ENCODE peak calls at places on chromosomes 16 and 17, in six cellular contexts. One of them, this sample, is unnamed.

GRCh38 chr16:89918453-89919347 is at the start of gene MC1R:
- DNase-seq in fibroblast of mammary gland: peak; percentile 39
- DNase-seq in stimulated activated CD8-positive, alpha-beta memory T cell treated with anti-CD3 and anti-CD28 coated beads, Interleukin-4, amount 100 ng/mL, for 1 hour: no peak
- DNase-seq in thoracic aorta: no peak
- DNase-seq in NCI-H345: peak; percentile 46
- DNase-seq in CMK: peak; percentile 64
- DNase-seq in this sample: no peak

GRCh38 chr16:58379736-58380135 is 12.5 kb upstream of the GINS3 start:
- DNase-seq in fibroblast of mammary gland: no peak
- DNase-seq in stimulated activated CD8-positive, alpha-beta memory T cell treated with anti-CD3 and anti-CD28 coated beads, Interleukin-4, amount 100 ng/mL, for 1 hour: no peak
- DNase-seq in NCI-H345: no peak
- DNase-seq in thoracic aorta: no peak
- DNase-seq in CMK: no peak
- DNase-seq in this sample: no peak

GRCh38 chr17:2297023-2297422 is 6.6 kb downstream of the SMG6 start:
- DNase-seq in NCI-H345: no peak
- DNase-seq in thoracic aorta: no peak
- DNase-seq in CMK: no peak
- DNase-seq in fibroblast of mammary gland: no peak
- DNase-seq in stimulated activated CD8-positive, alpha-beta memory T cell treated with anti-CD3 and anti-CD28 coated beads, Interleukin-4, amount 100 ng/mL, for 1 hour: no peak
- DNase-seq in this sample: no peak

GRCh38 chr16:80300456-80300855 is 240.3 kb upstream of the DYNLRB2 start:
- DNase-seq in stimulated activated CD8-positive, alpha-beta memory T cell treated with anti-CD3 and anti-CD28 coated beads, Interleukin-4, amount 100 ng/mL, for 1 hour: no peak
- DNase-seq in CMK: no peak
- DNase-seq in thoracic aorta: no peak
- DNase-seq in fibroblast of mammary gland: no peak
- DNase-seq in NCI-H345: no peak
- DNase-seq in this sample: no peak

GRCh38 chr17:39665642-39666221 is 583 bp downstream of the TCAP start:
- DNase-seq in NCI-H345: peak; percentile 64
- DNase-seq in fibroblast of mammary gland: no peak
- DNase-seq in CMK: no peak
- DNase-seq in stimulated activated CD8-positive, alpha-beta memory T cell treated with anti-CD3 and anti-CD28 coated beads, Interleukin-4, amount 100 ng/mL, for 1 hour: no peak
- DNase-seq in thoracic aorta: no peak
- DNase-seq in this sample: no peak

GRCh38 chr17:17313350-17313991 is 10.3 kb downstream of the NT5M start:
- DNase-seq in thoracic aorta: no peak
- DNase-seq in CMK: no peak
- DNase-seq in fibroblast of mammary gland: no peak
- DNase-seq in stimulated activated CD8-positive, alpha-beta memory T cell treated with anti-CD3 and anti-CD28 coated beads, Interleukin-4, amount 100 ng/mL, for 1 hour: peak; percentile 59
- DNase-seq in NCI-H345: no peak
- DNase-seq in this sample: peak; percentile 61

GRCh38 chr17:6627019-6627418 is 13.5 kb downstream of the KIAA0753 start:
- DNase-seq in NCI-H345: no peak
- DNase-seq in CMK: no peak
- DNase-seq in stimulated activated CD8-positive, alpha-beta memory T cell treated with anti-CD3 and anti-CD28 coated beads, Interleukin-4, amount 100 ng/mL, for 1 hour: no peak
- DNase-seq in fibroblast of mammary gland: peak; percentile 35
- DNase-seq in thoracic aorta: no peak
- DNase-seq in this sample: no peak

GRCh38 chr17:32266389-32267269 is 997 bp downstream of the RHBDL3 start:
- DNase-seq in thoracic aorta: no peak
- DNase-seq in NCI-H345: no peak
- DNase-seq in CMK: no peak
- DNase-seq in fibroblast of mammary gland: no peak
- DNase-seq in stimulated activated CD8-positive, alpha-beta memory T cell treated with anti-CD3 and anti-CD28 coated beads, Interleukin-4, amount 100 ng/mL, for 1 hour: no peak
- DNase-seq in this sample: no peak

GRCh38 chr16:86882586-86883280 is 304.4 kb downstream of the FOXL1 start:
- DNase-seq in CMK: no peak
- DNase-seq in stimulated activated CD8-positive, alpha-beta memory T cell treated with anti-CD3 and anti-CD28 coated beads, Interleukin-4, amount 100 ng/mL, for 1 hour: no peak
- DNase-seq in thoracic aorta: no peak
- DNase-seq in fibroblast of mammary gland: peak; percentile 88
- DNase-seq in NCI-H345: no peak
- DNase-seq in this sample: no peak

GRCh38 chr17:47999612-48000011 is 28.7 kb downstream of the CDK5RAP3 start:
- DNase-seq in NCI-H345: no peak
- DNase-seq in fibroblast of mammary gland: peak; percentile 60
- DNase-seq in thoracic aorta: no peak
- DNase-seq in stimulated activated CD8-positive, alpha-beta memory T cell treated with anti-CD3 and anti-CD28 coated beads, Interleukin-4, amount 100 ng/mL, for 1 hour: no peak
- DNase-seq in CMK: no peak
- DNase-seq in this sample: no peak

GRCh38 chr17:53649201-53649600 is 173.5 kb upstream of the KIF2B start:
- DNase-seq in stimulated activated CD8-positive, alpha-beta memory T cell treated with anti-CD3 and anti-CD28 coated beads, Interleukin-4, amount 100 ng/mL, for 1 hour: no peak
- DNase-seq in NCI-H345: no peak
- DNase-seq in fibroblast of mammary gland: no peak
- DNase-seq in CMK: no peak
- DNase-seq in thoracic aorta: no peak
- DNase-seq in this sample: no peak

GRCh38 chr16:27737513-27737912 is 187.6 kb downstream of the KATNIP start:
- DNase-seq in NCI-H345: no peak
- DNase-seq in thoracic aorta: no peak
- DNase-seq in stimulated activated CD8-positive, alpha-beta memory T cell treated with anti-CD3 and anti-CD28 coated beads, Interleukin-4, amount 100 ng/mL, for 1 hour: no peak
- DNase-seq in CMK: no peak
- DNase-seq in fibroblast of mammary gland: no peak
- DNase-seq in this sample: no peak

GRCh38 chr17:58783380-58783779 is 27.7 kb downstream of the PPM1E start:
- DNase-seq in NCI-H345: peak; percentile 94
- DNase-seq in CMK: no peak
- DNase-seq in fibroblast of mammary gland: no peak
- DNase-seq in thoracic aorta: no peak
- DNase-seq in stimulated activated CD8-positive, alpha-beta memory T cell treated with anti-CD3 and anti-CD28 coated beads, Interleukin-4, amount 100 ng/mL, for 1 hour: no peak
- DNase-seq in this sample: no peak

GRCh38 chr16:30703971-30704370 is 5.0 kb downstream of the SRCAP start:
- DNase-seq in stimulated activated CD8-positive, alpha-beta memory T cell treated with anti-CD3 and anti-CD28 coated beads, Interleukin-4, amount 100 ng/mL, for 1 hour: no peak
- DNase-seq in fibroblast of mammary gland: no peak
- DNase-seq in CMK: no peak
- DNase-seq in NCI-H345: no peak
- DNase-seq in thoracic aorta: no peak
- DNase-seq in this sample: no peak

GRCh38 chr17:64213995-64214507 is 49.0 kb downstream of the TEX2 start:
- DNase-seq in NCI-H345: no peak
- DNase-seq in thoracic aorta: no peak
- DNase-seq in stimulated activated CD8-positive, alpha-beta memory T cell treated with anti-CD3 and anti-CD28 coated beads, Interleukin-4, amount 100 ng/mL, for 1 hour: no peak
- DNase-seq in CMK: peak; percentile 76
- DNase-seq in fibroblast of mammary gland: no peak
- DNase-seq in this sample: no peak

GRCh38 chr16:47873434-47873833 is 282.4 kb downstream of the ABCC12 start:
- DNase-seq in NCI-H345: no peak
- DNase-seq in CMK: no peak
- DNase-seq in stimulated activated CD8-positive, alpha-beta memory T cell treated with anti-CD3 and anti-CD28 coated beads, Interleukin-4, amount 100 ng/mL, for 1 hour: no peak
- DNase-seq in fibroblast of mammary gland: peak; percentile 5
- DNase-seq in thoracic aorta: no peak
- DNase-seq in this sample: no peak

GRCh38 chr17:39069114-39069756 is 82.2 kb downstream of the PLXDC1 start:
- DNase-seq in NCI-H345: peak; percentile 8
- DNase-seq in thoracic aorta: no peak
- DNase-seq in CMK: no peak
- DNase-seq in stimulated activated CD8-positive, alpha-beta memory T cell treated with anti-CD3 and anti-CD28 coated beads, Interleukin-4, amount 100 ng/mL, for 1 hour: no peak
- DNase-seq in fibroblast of mammary gland: peak; percentile 53
- DNase-seq in this sample: no peak

GRCh38 chr17:58666858-58667267 is 25.0 kb downstream of the TEX14 start:
- DNase-seq in stimulated activated CD8-positive, alpha-beta memory T cell treated with anti-CD3 and anti-CD28 coated beads, Interleukin-4, amount 100 ng/mL, for 1 hour: peak; percentile 8
- DNase-seq in thoracic aorta: peak; percentile 16
- DNase-seq in CMK: no peak
- DNase-seq in NCI-H345: no peak
- DNase-seq in fibroblast of mammary gland: peak; percentile 79
- DNase-seq in this sample: peak; percentile 84

GRCh38 chr16:58338205-58338604 is 43.4 kb upstream of the PRSS54 start:
- DNase-seq in thoracic aorta: no peak
- DNase-seq in CMK: no peak
- DNase-seq in fibroblast of mammary gland: no peak
- DNase-seq in stimulated activated CD8-positive, alpha-beta memory T cell treated with anti-CD3 and anti-CD28 coated beads, Interleukin-4, amount 100 ng/mL, for 1 hour: no peak
- DNase-seq in NCI-H345: no peak
- DNase-seq in this sample: no peak

GRCh38 chr17:37608369-37609169 is 649 bp downstream of the SYNRG start:
- DNase-seq in thoracic aorta: peak; percentile 5
- DNase-seq in fibroblast of mammary gland: peak; percentile 37
- DNase-seq in CMK: peak; percentile 41
- DNase-seq in NCI-H345: peak; percentile 61
- DNase-seq in stimulated activated CD8-positive, alpha-beta memory T cell treated with anti-CD3 and anti-CD28 coated beads, Interleukin-4, amount 100 ng/mL, for 1 hour: no peak
- DNase-seq in this sample: no peak

GRCh38 chr16:1125471-1125870 is 27.4 kb upstream of the CACNA1H start:
- DNase-seq in CMK: no peak
- DNase-seq in NCI-H345: no peak
- DNase-seq in thoracic aorta: no peak
- DNase-seq in stimulated activated CD8-positive, alpha-beta memory T cell treated with anti-CD3 and anti-CD28 coated beads, Interleukin-4, amount 100 ng/mL, for 1 hour: no peak
- DNase-seq in fibroblast of mammary gland: peak; percentile 28
- DNase-seq in this sample: no peak